ENCODE peak calls at places on chromosomes 11 and 22, in five cellular contexts. One of them, this sample, is unnamed.

GRCh38 chr11:120168960-120169681 is 31.2 kb upstream of the TRIM29 start:
- DNase-seq in H9: peak; percentile 84
- DNase-seq in aorta: peak; percentile 92
- DNase-seq in cardiac muscle cell: peak; percentile 79
- DNase-seq in right atrium auricular region: peak; percentile 67
- DNase-seq in this sample: peak; percentile 45

GRCh38 chr11:20131744-20132666 is 28.3 kb downstream of the DBX1 start:
- DNase-seq in H9: peak; percentile 80
- DNase-seq in aorta: peak; percentile 84
- DNase-seq in cardiac muscle cell: peak; percentile 71
- DNase-seq in right atrium auricular region: peak; percentile 79
- DNase-seq in this sample: no peak

GRCh38 chr11:74282863-74283484 is 28.5 kb downstream of the P4HA3 start:
- DNase-seq in H9: no peak
- DNase-seq in aorta: no peak
- DNase-seq in cardiac muscle cell: no peak
- DNase-seq in right atrium auricular region: no peak
- DNase-seq in this sample: peak; percentile 17

GRCh38 chr11:3949132-3949531 is 93.7 kb downstream of the STIM1 start:
- DNase-seq in H9: no peak
- DNase-seq in aorta: no peak
- DNase-seq in cardiac muscle cell: no peak
- DNase-seq in right atrium auricular region: no peak
- DNase-seq in this sample: no peak

GRCh38 chr22:44037519-44038370 is 13.6 kb downstream of the PARVB start:
- DNase-seq in H9: no peak
- DNase-seq in aorta: no peak
- DNase-seq in cardiac muscle cell: peak; percentile 82
- DNase-seq in right atrium auricular region: peak; percentile 77
- DNase-seq in this sample: peak; percentile 24

GRCh38 chr22:24099661-24100060 is 81.6 kb upstream of the SUSD2 start:
- DNase-seq in H9: no peak
- DNase-seq in aorta: peak; percentile 27
- DNase-seq in cardiac muscle cell: no peak
- DNase-seq in right atrium auricular region: no peak
- DNase-seq in this sample: no peak

GRCh38 chr11:128757886-128758612 is 64.2 kb downstream of the FLI1 start:
- DNase-seq in H9: no peak
- DNase-seq in aorta: no peak
- DNase-seq in cardiac muscle cell: no peak
- DNase-seq in right atrium auricular region: no peak
- DNase-seq in this sample: no peak

GRCh38 chr11:73972187-73972586 is 10.5 kb downstream of the UCP2 start:
- DNase-seq in H9: no peak
- DNase-seq in aorta: peak; percentile 23
- DNase-seq in cardiac muscle cell: no peak
- DNase-seq in right atrium auricular region: no peak
- DNase-seq in this sample: no peak

GRCh38 chr22:37569009-37569920 is 9.0 kb downstream of the CDC42EP1 start:
- DNase-seq in H9: peak; percentile 81
- DNase-seq in aorta: no peak
- DNase-seq in cardiac muscle cell: no peak
- DNase-seq in right atrium auricular region: no peak
- DNase-seq in this sample: no peak

GRCh38 chr11:10476927-10477689 is 22.0 kb downstream of the AMPD3 start:
- DNase-seq in H9: no peak
- DNase-seq in aorta: no peak
- DNase-seq in cardiac muscle cell: no peak
- DNase-seq in right atrium auricular region: no peak
- DNase-seq in this sample: no peak
- H3K27ac ChIP-seq in H9: no peak overlapping the region
- H3K27ac ChIP-seq in aorta: no peak overlapping the region
- H3K27ac ChIP-seq in cardiac muscle cell: no peak overlapping the region
- H3K27ac ChIP-seq in right atrium auricular region: no peak overlapping the region
- H3K27ac ChIP-seq in this sample: no peak overlapping the region

DNA sequence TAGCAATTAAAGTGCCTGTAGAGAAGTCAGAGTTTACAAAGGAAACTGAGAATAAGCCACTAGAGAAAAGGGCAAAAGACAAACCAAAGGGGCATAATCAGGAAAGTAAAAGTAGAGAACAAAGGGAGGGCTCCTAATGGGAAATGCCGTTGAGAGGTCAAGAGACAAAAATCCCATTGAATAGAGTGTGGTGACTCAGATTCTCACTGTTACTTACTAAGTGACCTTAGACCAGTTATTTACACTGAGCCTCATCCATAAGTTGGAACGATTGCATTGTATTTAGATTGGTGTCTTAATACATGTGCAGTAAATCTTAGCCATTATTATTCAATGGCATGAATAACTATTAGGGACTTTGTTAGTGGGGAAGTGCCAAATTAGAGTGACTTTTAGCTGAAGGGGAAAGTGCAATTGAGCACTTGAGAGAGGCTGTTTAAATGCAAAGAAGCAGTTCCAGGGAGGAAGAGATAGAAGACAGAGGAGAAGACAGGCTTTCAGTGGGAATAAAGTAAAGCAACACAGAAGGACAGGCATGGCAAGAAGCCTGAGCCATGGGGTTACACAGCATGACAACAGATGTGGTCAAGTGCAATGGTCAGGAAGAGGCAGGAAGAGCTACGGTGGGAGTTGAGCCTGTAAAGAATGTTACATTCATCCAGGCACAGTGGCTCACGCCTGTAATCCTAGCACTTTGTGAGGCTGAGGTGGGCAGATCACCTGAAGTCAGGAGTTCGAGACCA is 82.6 kb downstream of the UBASH3B start:
- DNase-seq in H9: no peak
- DNase-seq in aorta: no peak
- DNase-seq in cardiac muscle cell: no peak
- DNase-seq in right atrium auricular region: no peak
- DNase-seq in this sample: no peak
- H3K27ac ChIP-seq in H9: no peak overlapping the region
- H3K27ac ChIP-seq in aorta: no peak overlapping the region
- H3K27ac ChIP-seq in cardiac muscle cell: no peak overlapping the region
- H3K27ac ChIP-seq in right atrium auricular region: no peak overlapping the region
- H3K27ac ChIP-seq in this sample: no peak overlapping the region

GRCh38 chr22:33401291-33401690 is 343.1 kb upstream of the SYN3 start:
- DNase-seq in H9: no peak
- DNase-seq in aorta: no peak
- DNase-seq in cardiac muscle cell: no peak
- DNase-seq in right atrium auricular region: no peak
- DNase-seq in this sample: no peak
- H3K27ac ChIP-seq in H9: no peak overlapping the region
- H3K27ac ChIP-seq in aorta: no peak overlapping the region
- H3K27ac ChIP-seq in cardiac muscle cell: no peak overlapping the region
- H3K27ac ChIP-seq in right atrium auricular region: no peak overlapping the region
- H3K27ac ChIP-seq in this sample: no peak overlapping the region

DNA sequence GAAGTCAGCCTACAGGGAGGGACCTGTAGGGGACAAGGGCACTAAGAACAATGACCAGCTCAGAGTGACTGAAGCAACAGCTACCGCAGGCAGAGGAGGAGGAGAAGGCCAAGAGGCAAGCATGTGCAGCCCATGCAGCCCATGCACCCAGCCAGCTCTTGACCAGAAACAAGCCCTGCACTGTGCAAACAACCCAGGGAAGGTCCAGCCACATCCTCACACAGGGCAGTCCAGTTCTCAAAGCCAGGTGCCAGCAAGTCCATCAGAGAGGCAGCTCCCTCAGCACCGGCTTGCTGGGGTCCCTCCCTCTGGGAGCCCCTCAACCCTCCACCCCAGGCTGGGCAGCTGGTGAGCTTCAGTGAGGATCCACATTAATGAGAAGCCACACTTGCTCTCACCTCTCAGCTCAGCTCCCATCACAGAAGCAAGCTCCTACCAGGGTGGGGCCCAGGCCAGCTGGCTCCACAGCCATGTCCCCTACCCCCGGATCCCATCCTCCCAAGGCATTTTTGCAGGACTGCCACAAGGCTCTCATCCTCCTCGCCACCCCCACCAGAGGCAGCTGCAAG is 7.1 kb downstream of the DGCR2 start:
- DNase-seq in H9: no peak
- DNase-seq in aorta: peak; percentile 42
- DNase-seq in cardiac muscle cell: no peak
- DNase-seq in right atrium auricular region: no peak
- DNase-seq in this sample: no peak
- H3K27ac ChIP-seq in H9: no peak overlapping the region
- H3K27ac ChIP-seq in aorta: no peak overlapping the region
- H3K27ac ChIP-seq in cardiac muscle cell: no peak overlapping the region
- H3K27ac ChIP-seq in right atrium auricular region: no peak overlapping the region
- H3K27ac ChIP-seq in this sample: no peak overlapping the region

GRCh38 chr11:35246725-35247124 is 107.8 kb downstream of the CD44 start:
- DNase-seq in H9: no peak
- DNase-seq in aorta: no peak
- DNase-seq in cardiac muscle cell: peak; percentile 55
- DNase-seq in right atrium auricular region: no peak
- DNase-seq in this sample: no peak

GRCh38 chr11:35247863-35248262 is 108.9 kb downstream of the CD44 start:
- DNase-seq in H9: no peak
- DNase-seq in aorta: no peak
- DNase-seq in cardiac muscle cell: no peak
- DNase-seq in right atrium auricular region: no peak
- DNase-seq in this sample: no peak

GRCh38 chr11:35248558-35249323 is 109.8 kb downstream of the CD44 start:
- DNase-seq in H9: no peak
- DNase-seq in aorta: no peak
- DNase-seq in cardiac muscle cell: no peak
- DNase-seq in right atrium auricular region: no peak
- DNase-seq in this sample: no peak

GRCh38 chr11:35245786-35246185 is 106.8 kb downstream of the CD44 start:
- DNase-seq in H9: no peak
- DNase-seq in aorta: no peak
- DNase-seq in cardiac muscle cell: no peak
- DNase-seq in right atrium auricular region: no peak
- DNase-seq in this sample: no peak

GRCh38 chr11:35247428-35247827 is 108.5 kb downstream of the CD44 start:
- DNase-seq in H9: no peak
- DNase-seq in aorta: no peak
- DNase-seq in cardiac muscle cell: no peak
- DNase-seq in right atrium auricular region: no peak
- DNase-seq in this sample: no peak
- H3K27ac ChIP-seq in H9: no peak overlapping the region
- H3K27ac ChIP-seq in aorta: peak overlapping the region; percentile 97
- H3K27ac ChIP-seq in cardiac muscle cell: peak overlapping the region; percentile 85
- H3K27ac ChIP-seq in right atrium auricular region: peak overlapping the region; percentile 81
- H3K27ac ChIP-seq in this sample: no peak overlapping the region

This sample was measured in SJCRH30.